ENCODE peak calls at places on chromosomes 4 and X, in seven cellular contexts. B, C, I, A, S, G and H are unnamed samples.

GRCh38 chrX:129576539-129576938 is 36.5 kb downstream of the OCRL start:
- DNase-seq in B (no peak), C (no peak), I (no peak), A (no peak), S (no peak), G (no peak), H (no peak)

GRCh38 chrX:119272882-119273806 is 37.1 kb downstream of the PGRMC1 start:
- DNase-seq in B (peak), C (no peak), I (peak), A (no peak), S (no peak), G (no peak), H (peak)

GRCh38 chr4:4439782-4440181 is 52.9 kb downstream of the NSG1 start:
- DNase-seq in B (no peak), C (no peak), I (no peak), A (no peak), S (no peak), G (no peak), H (peak)

GRCh38 chr4:4356106-4357041 is 30.5 kb upstream of the NSG1 start:
- DNase-seq in B (no peak), C (no peak), I (peak), A (no peak), S (no peak), G (no peak), H (peak)

GRCh38 chr4:184574861-184575260 is 74.4 kb downstream of the CASP3 start:
- DNase-seq in B (peak), C (no peak), I (no peak), A (no peak), S (no peak), G (no peak), H (no peak)

GRCh38 chr4:19725130-19725529 is 526.6 kb upstream of the SLIT2 start:
- DNase-seq in B (peak), C (no peak), I (no peak), A (no peak), S (no peak), G (no peak), H (no peak)

GRCh38 chr4:3864736-3865721 is 98.8 kb downstream of the ADRA2C start:
- DNase-seq in B (no peak), C (no peak), I (no peak), A (no peak), S (no peak), G (no peak), H (no peak)

GRCh38 chrX:10159069-10159468 is 2.3 kb downstream of the CLCN4 start:
- DNase-seq in B (no peak), C (no peak), I (no peak), A (no peak), S (no peak), G (no peak), H (no peak)

GRCh38 chr4:16967722-16968121 is 69.3 kb upstream of the LDB2 start:
- DNase-seq in B (no peak), C (no peak), I (peak), A (peak), S (no peak), G (no peak), H (peak)

GRCh38 chrX:39777623-39778025 is 320.1 kb downstream of the BCOR start:
- DNase-seq in B (no peak), C (no peak), I (no peak), A (no peak), S (no peak), G (no peak), H (no peak)

GRCh38 chr4:151865327-151865726 is 104.5 kb upstream of the GATB start:
- DNase-seq in B (no peak), C (no peak), I (peak), A (no peak), S (no peak), G (peak), H (no peak)

GRCh38 chr4:108483077-108483476 is 137.3 kb upstream of the RPL34 start:
- DNase-seq in B (no peak), C (no peak), I (no peak), A (no peak), S (no peak), G (no peak), H (no peak)

GRCh38 chr4:87092389-87093141 is 127.9 kb downstream of the KLHL8 start:
- DNase-seq in B (peak), C (peak), I (no peak), A (no peak), S (no peak), G (no peak), H (peak)

GRCh38 chr4:123256006-123256405 is 140.6 kb upstream of the SPRY1 start:
- DNase-seq in B (no peak), C (no peak), I (no peak), A (no peak), S (no peak), G (no peak), H (no peak)

GRCh38 chr4:6278801-6279197 is 9.1 kb downstream of the WFS1 start:
- DNase-seq in B (peak), C (no peak), I (peak), A (no peak), S (no peak), G (no peak), H (peak)

GRCh38 chr4:185755451-185755850 is 56.5 kb downstream of the SORBS2 start:
- DNase-seq in B (no peak), C (no peak), I (no peak), A (no peak), S (no peak), G (no peak), H (no peak)

GRCh38 chrX:137052641-137053235 is 18.9 kb upstream of the GPR101 start:
- DNase-seq in B (no peak), C (peak), I (no peak), A (no peak), S (no peak), G (no peak), H (no peak)

DNA sequence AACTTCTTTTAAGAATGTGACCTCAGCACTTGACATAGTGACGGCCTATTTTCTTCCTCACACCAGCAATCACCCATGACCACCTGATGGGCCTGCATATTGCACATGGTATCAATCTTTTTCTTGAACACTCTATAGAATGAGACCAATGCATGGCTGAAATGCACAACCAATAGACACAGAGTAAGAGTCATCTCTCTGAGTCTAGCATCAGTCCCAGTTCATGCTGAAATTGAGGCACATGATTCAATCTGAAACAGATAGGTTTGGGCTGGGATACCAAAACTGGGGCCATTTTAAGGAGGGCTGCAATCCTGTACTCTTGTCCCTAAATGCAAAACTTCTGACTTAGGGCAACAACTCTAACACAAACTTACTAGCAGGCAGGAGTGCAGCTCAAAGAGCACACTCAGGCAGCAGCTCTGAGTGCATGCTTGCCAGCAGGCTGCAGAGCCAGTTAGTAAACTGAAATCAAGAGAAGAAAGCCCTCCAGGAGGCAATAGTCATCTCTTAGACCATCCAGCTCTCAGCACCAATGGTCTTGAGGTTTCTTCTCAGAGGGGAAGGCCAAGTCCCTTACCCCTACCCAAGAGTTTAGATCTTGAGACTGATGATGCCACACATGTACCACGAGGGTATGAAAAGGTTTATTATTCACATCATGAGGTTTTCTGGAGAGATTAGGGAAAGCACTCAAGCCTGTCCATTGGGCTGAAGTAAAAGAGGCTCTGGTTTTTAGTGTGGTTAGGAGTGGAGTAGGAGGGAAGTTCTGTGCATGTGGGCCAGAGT is 24.7 kb upstream of the GPR101 start:
- DNase-seq in B (no peak), C (no peak), I (no peak), A (no peak), S (no peak), G (no peak), H (no peak)
- TF ChIP-seq CTCF in B (no peak), C (no peak), I (no peak), A (no peak), S (no peak), G (no peak), H (no peak)

GRCh38 chr4:70932984-70933383 is 30.8 kb downstream of the MOB1B start:
- DNase-seq in B (no peak), C (no peak), I (no peak), A (no peak), S (no peak), G (no peak), H (no peak)

GRCh38 chr4:70925899-70926635 is 23.9 kb downstream of the MOB1B start:
- DNase-seq in B (no peak), C (no peak), I (no peak), A (no peak), S (no peak), G (no peak), H (peak)

GRCh38 chr4:70930530-70931256 is 28.5 kb downstream of the MOB1B start:
- DNase-seq in B (no peak), C (no peak), I (no peak), A (no peak), S (no peak), G (no peak), H (no peak)

GRCh38 chr4:70931359-70931758 is 29.2 kb downstream of the MOB1B start:
- DNase-seq in B (no peak), C (peak), I (no peak), A (no peak), S (no peak), G (no peak), H (no peak)

DNA sequence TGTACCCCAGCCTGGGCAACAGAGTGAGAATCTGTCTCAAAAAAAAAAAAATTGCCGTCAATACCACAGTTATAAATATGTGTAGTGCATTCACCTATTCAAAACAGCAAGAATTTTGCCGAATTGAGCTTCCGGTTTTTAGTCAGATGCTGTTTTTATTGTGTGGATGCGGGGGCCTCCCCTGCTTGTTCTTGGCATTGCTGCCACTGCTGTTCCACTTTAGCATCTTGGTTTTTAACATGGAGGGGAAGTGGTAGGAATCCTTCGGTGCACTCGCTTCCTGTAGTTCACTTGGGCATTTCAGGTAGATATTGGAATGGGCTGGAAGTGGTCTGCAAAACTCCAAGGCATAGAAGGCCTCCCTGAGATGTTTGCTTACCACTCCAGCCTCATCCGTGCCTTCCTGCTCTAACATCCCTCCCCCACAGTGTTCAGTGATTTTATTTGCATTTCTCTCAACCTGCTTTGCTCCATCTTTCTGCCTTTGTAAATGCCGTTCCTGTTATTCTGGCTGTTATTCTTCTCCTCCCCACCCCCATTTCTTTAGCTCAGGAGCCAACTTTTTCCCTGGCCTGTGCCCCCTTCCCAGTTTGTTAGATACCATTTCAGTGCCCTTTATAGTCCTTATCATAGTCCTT is 25.5 kb downstream of the MOB1B start:
- DNase-seq in B (no peak), C (no peak), I (no peak), A (no peak), S (no peak), G (no peak), H (no peak)
- H3K4me3 ChIP-seq in B (no peak), C (no peak), I (no peak), A (no peak), S (no peak), G (no peak), H (no peak)

GRCh38 chr4:2084316-2084715 is 25.2 kb downstream of the NAT8L start:
- DNase-seq in B (no peak), C (no peak), I (peak), A (no peak), S (no peak), G (no peak), H (no peak)

GRCh38 chr4:2089222-2089621 is 30.1 kb downstream of the NAT8L start:
- DNase-seq in B (no peak), C (no peak), I (no peak), A (no peak), S (no peak), G (no peak), H (no peak)

GRCh38 chr4:2085496-2085901 is 26.4 kb downstream of the NAT8L start:
- DNase-seq in B (no peak), C (peak), I (peak), A (no peak), S (no peak), G (no peak), H (no peak)

GRCh38 chr4:2083826-2084160 is 24.7 kb downstream of the NAT8L start:
- DNase-seq in B (no peak), C (no peak), I (peak), A (no peak), S (no peak), G (no peak), H (no peak)

DNA sequence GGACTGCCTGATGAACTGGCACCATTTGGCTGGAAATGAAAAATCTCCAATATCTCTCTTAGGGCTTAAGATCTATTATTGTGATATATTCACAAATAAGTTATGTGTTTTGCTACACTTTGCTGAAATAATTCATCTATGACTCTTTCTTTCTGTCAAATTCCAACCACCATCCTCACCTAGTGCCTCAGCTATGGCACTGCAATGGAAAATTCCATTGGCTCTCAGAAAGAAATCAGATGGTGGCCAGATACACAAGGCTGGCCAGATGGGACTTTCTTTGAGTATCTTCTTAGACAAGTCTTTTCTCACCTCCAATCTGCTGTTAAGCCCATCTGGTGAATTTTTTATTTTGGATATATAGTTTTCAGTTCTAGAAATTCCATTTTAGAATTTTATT is 28.0 kb downstream of the NAT8L start:
- DNase-seq in B (peak), C (peak), I (no peak), A (no peak), S (no peak), G (no peak), H (peak)
- TF ChIP-seq CTCF in B (peak), C (no peak), I (no peak), A (peak), S (no peak), G (no peak), H (peak)

DNA sequence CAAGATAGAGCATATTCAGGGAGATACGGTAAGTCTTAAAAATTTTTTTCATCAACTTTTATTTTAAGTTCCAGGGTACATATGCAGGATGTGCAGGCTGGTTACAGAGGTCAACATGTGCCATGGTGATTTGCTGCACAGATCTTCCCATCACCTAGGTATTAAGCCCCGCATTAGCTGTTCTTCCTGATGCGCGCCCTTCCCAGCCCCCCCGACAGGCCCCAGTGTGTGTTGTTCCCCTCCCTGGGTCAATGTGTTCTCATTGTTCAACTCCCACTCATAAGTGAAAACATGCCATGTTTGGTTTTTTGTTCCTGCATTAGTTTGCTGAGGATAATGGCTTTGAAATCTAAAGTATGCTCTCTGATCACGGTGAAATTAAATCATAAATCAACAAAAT is 64.2 kb downstream of the HPRT1 start:
- DNase-seq in B (no peak), C (no peak), I (peak), A (no peak), S (peak), G (no peak), H (no peak)
- H3K4me3 ChIP-seq in B (no peak), C (no peak), I (no peak), A (no peak), S (no peak), G (no peak), H (no peak)

GRCh38 chr4:72951147-72951546 is 118.4 kb downstream of the COX18 start:
- DNase-seq in B (peak), C (peak), I (no peak), A (no peak), S (no peak), G (no peak), H (no peak)
- TF ChIP-seq CTCF in B (peak), C (peak), I (no peak), A (peak), S (no peak), G (no peak), H (peak)

GRCh38 chr4:80189581-80189955 is 7.7 kb upstream of the PRDM8 start:
- DNase-seq in B (no peak), C (no peak), I (no peak), A (no peak), S (no peak), G (no peak), H (no peak)
- H3K4me3 ChIP-seq in B (no peak), C (no peak), I (no peak), A (no peak), S (no peak), G (no peak), H (no peak)

DNA sequence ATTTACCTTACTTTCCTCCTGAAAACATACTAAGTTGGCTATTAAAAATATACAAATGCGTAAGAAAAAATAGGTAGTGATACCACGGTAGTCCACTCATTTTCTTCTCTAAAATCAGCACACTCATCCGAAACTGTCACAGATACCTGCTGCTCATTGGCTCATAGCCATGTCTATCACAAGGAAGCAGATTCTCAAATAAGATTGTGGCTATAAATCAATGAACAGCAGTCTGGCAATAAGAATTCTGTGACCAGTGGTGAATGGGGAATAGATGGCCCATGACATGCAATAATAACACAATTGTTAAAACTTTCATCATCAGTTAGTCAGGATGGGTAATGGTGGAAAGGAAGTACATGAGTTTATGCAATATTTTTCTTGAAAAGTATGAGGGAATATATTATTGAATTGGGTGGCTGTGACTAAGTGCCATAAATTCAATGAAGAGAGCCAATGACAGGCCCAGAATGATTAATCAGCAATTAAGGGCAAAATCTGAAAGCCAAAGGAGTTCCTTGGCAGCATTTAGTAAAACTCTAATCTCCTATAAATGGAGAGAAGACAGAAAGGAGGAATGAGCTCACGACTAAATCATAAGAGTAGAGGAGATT is 202.3 kb upstream of the NEIL3 start:
- DNase-seq in B (peak), C (no peak), I (no peak), A (no peak), S (no peak), G (no peak), H (no peak)
- TF ChIP-seq CTCF in B (no peak), C (no peak), I (no peak), A (no peak), S (no peak), G (no peak), H (no peak)

GRCh38 chrX:76148011-76148665 is 24.7 kb upstream of the PBDC1 start:
- DNase-seq in B (peak), C (peak), I (peak), A (no peak), S (no peak), G (no peak), H (peak)
- H3K4me3 ChIP-seq in B (no peak), C (peak), I (no peak), A (no peak), S (peak), G (peak), H (no peak)

DNA sequence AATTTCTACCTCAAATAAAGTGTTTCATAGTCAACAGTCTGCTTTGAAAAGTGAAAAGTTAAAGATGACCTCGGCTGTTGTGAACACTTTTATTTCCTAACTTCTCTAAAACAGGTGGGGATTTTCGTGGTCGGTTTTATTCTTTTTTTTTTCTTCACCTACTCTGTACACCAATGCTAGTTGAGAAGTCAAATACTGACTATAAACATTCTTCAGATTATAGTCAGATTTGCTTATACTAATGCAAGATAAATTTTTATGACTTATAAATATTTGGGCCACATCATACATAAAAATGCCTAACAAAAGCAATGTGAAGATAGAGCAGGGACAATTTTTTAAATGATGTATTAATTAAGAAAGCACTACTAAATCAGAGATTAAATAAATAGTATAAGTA is 98.1 kb upstream of the GPR34 start:
- DNase-seq in B (no peak), C (no peak), I (no peak), A (no peak), S (no peak), G (no peak), H (peak)
- TF ChIP-seq CTCF in B (no peak), C (no peak), I (no peak), A (no peak), S (no peak), G (no peak), H (no peak)

DNA sequence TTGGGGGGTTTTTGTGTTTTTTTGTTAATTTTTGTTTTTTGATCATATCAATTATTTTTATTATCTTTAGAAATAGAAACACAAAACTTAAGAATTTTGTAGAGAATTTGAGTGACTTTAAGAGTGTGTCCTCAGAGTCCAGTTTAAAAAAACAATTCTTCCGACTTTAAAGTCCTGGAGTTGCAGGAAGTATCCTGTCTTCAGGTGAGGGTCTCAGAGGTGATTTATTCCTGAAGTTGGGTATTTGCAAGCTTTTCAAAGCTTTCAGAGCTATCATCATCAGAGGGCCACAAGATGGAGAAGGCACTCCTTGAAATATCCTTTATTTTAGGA is 23.0 kb downstream of the TLR10 start:
- DNase-seq in B (no peak), C (no peak), I (no peak), A (no peak), S (no peak), G (no peak), H (no peak)
- H3K4me3 ChIP-seq in B (no peak), C (no peak), I (no peak), A (no peak), S (no peak), G (no peak), H (no peak)